ENCODE peak calls at places on chromosomes 5 and 9, in six cellular contexts. One of them, this sample, is unnamed. For H3K4me1, the result is how much of the 10 kb centered on the place peaks cover.

GRCh38 chr9:120446681-120447080 is 133.3 kb downstream of the CDK5RAP2 start:
- DNase-seq in fibroblast of lung: no peak
- DNase-seq in thoracic aorta: no peak
- DNase-seq in CD8-positive, alpha-beta T cell: no peak
- DNase-seq in upper lobe of right lung: no peak
- DNase-seq in heart left ventricle: no peak
- DNase-seq in this sample: no peak

GRCh38 chr5:119267958-119268386 is 87.8 kb upstream of the TNFAIP8 start:
- DNase-seq in upper lobe of right lung: peak
- DNase-seq in heart left ventricle: peak
- DNase-seq in fibroblast of lung: peak
- DNase-seq in CD8-positive, alpha-beta T cell: peak
- DNase-seq in thoracic aorta: peak
- DNase-seq in this sample: peak

GRCh38 chr5:114658179-114658578 is 296.3 kb downstream of the KCNN2 start:
- DNase-seq in fibroblast of lung: no peak
- DNase-seq in heart left ventricle: no peak
- DNase-seq in thoracic aorta: no peak
- DNase-seq in CD8-positive, alpha-beta T cell: no peak
- DNase-seq in upper lobe of right lung: no peak
- DNase-seq in this sample: no peak

GRCh38 chr5:131863700-131864099 is 66.9 kb upstream of the FNIP1 start:
- DNase-seq in thoracic aorta: no peak
- DNase-seq in heart left ventricle: no peak
- DNase-seq in CD8-positive, alpha-beta T cell: no peak
- DNase-seq in upper lobe of right lung: no peak
- DNase-seq in fibroblast of lung: no peak
- DNase-seq in this sample: no peak

GRCh38 chr5:149452665-149453617 is 73.8 kb upstream of the IL17B start:
- DNase-seq in thoracic aorta: peak
- DNase-seq in CD8-positive, alpha-beta T cell: no peak
- DNase-seq in heart left ventricle: peak
- DNase-seq in upper lobe of right lung: no peak
- DNase-seq in fibroblast of lung: peak
- DNase-seq in this sample: peak

GRCh38 chr5:61477788-61478187 is 145.7 kb downstream of the ZSWIM6 start:
- DNase-seq in thoracic aorta: no peak
- DNase-seq in heart left ventricle: no peak
- DNase-seq in CD8-positive, alpha-beta T cell: no peak
- DNase-seq in upper lobe of right lung: no peak
- DNase-seq in fibroblast of lung: no peak
- DNase-seq in this sample: no peak

GRCh38 chr9:109349431-109349846 is 28.6 kb upstream of the EPB41L4B start:
- DNase-seq in upper lobe of right lung: no peak
- DNase-seq in fibroblast of lung: peak
- DNase-seq in CD8-positive, alpha-beta T cell: no peak
- DNase-seq in heart left ventricle: no peak
- DNase-seq in thoracic aorta: no peak
- DNase-seq in this sample: no peak

GRCh38 chr5:80181618-80182211 is 74.1 kb downstream of the SERINC5 start:
- DNase-seq in upper lobe of right lung: peak
- DNase-seq in CD8-positive, alpha-beta T cell: peak
- DNase-seq in fibroblast of lung: no peak
- DNase-seq in heart left ventricle: no peak
- DNase-seq in thoracic aorta: no peak
- DNase-seq in this sample: no peak

GRCh38 chr9:135078361-135078821 is 9.1 kb upstream of the OLFM1 start:
- DNase-seq in CD8-positive, alpha-beta T cell: no peak
- DNase-seq in fibroblast of lung: no peak
- DNase-seq in heart left ventricle: no peak
- DNase-seq in upper lobe of right lung: no peak
- DNase-seq in thoracic aorta: no peak
- DNase-seq in this sample: peak

GRCh38 chr5:72465068-72465467 is 42.1 kb downstream of the ZNF366 start:
- DNase-seq in CD8-positive, alpha-beta T cell: no peak
- DNase-seq in thoracic aorta: no peak
- DNase-seq in fibroblast of lung: no peak
- DNase-seq in heart left ventricle: no peak
- DNase-seq in upper lobe of right lung: no peak
- DNase-seq in this sample: no peak

GRCh38 chr9:115349542-115349941 is 231.6 kb upstream of the TNC start:
- DNase-seq in thoracic aorta: no peak
- DNase-seq in CD8-positive, alpha-beta T cell: no peak
- DNase-seq in heart left ventricle: no peak
- DNase-seq in upper lobe of right lung: no peak
- DNase-seq in fibroblast of lung: peak
- DNase-seq in this sample: no peak

GRCh38 chr5:174751154-174751990 is 27.0 kb downstream of the MSX2 start:
- DNase-seq in fibroblast of lung: no peak
- DNase-seq in CD8-positive, alpha-beta T cell: no peak
- DNase-seq in thoracic aorta: no peak
- DNase-seq in upper lobe of right lung: no peak
- DNase-seq in heart left ventricle: no peak
- DNase-seq in this sample: no peak

GRCh38 chr9:28866951-28867350 is 1293.7 kb upstream of the C9orf72 start:
- DNase-seq in fibroblast of lung: no peak
- DNase-seq in CD8-positive, alpha-beta T cell: no peak
- DNase-seq in upper lobe of right lung: no peak
- DNase-seq in heart left ventricle: no peak
- DNase-seq in thoracic aorta: no peak
- DNase-seq in this sample: no peak

GRCh38 chr5:104139840-104140239 is 577.3 kb upstream of the NUDT12 start:
- DNase-seq in upper lobe of right lung: no peak
- DNase-seq in thoracic aorta: no peak
- DNase-seq in heart left ventricle: no peak
- DNase-seq in fibroblast of lung: no peak
- DNase-seq in CD8-positive, alpha-beta T cell: no peak
- DNase-seq in this sample: no peak
- TF ChIP-seq CTCF in upper lobe of right lung: no peak
- TF ChIP-seq CTCF in thoracic aorta: no peak
- TF ChIP-seq CTCF in heart left ventricle: no peak
- TF ChIP-seq CTCF in fibroblast of lung: no peak
- TF ChIP-seq CTCF in CD8-positive, alpha-beta T cell: no peak
- TF ChIP-seq CTCF in this sample: no peak

GRCh38 chr9:131723632-131724031 is 16.2 kb downstream of the RAPGEF1 start:
- DNase-seq in thoracic aorta: no peak
- DNase-seq in CD8-positive, alpha-beta T cell: no peak
- DNase-seq in fibroblast of lung: no peak
- DNase-seq in heart left ventricle: no peak
- DNase-seq in upper lobe of right lung: no peak
- DNase-seq in this sample: no peak
- H3K4me1 ChIP-seq in thoracic aorta: under half
- H3K4me1 ChIP-seq in CD8-positive, alpha-beta T cell: half or more
- H3K4me1 ChIP-seq in fibroblast of lung: under half
- H3K4me1 ChIP-seq in heart left ventricle: half or more
- H3K4me1 ChIP-seq in upper lobe of right lung: under half
- H3K4me1 ChIP-seq in this sample: under half

GRCh38 chr9:93049491-93049890 is 9.0 kb upstream of the SUSD3 start:
- DNase-seq in thoracic aorta: no peak
- DNase-seq in fibroblast of lung: no peak
- DNase-seq in heart left ventricle: no peak
- DNase-seq in CD8-positive, alpha-beta T cell: no peak
- DNase-seq in upper lobe of right lung: no peak
- DNase-seq in this sample: peak

GRCh38 chr9:93052791-93053540 is 5.5 kb upstream of the SUSD3 start:
- DNase-seq in thoracic aorta: no peak
- DNase-seq in upper lobe of right lung: no peak
- DNase-seq in fibroblast of lung: no peak
- DNase-seq in heart left ventricle: no peak
- DNase-seq in CD8-positive, alpha-beta T cell: no peak
- DNase-seq in this sample: no peak

GRCh38 chr9:93053781-93054331 is 4.6 kb upstream of the SUSD3 start:
- DNase-seq in fibroblast of lung: no peak
- DNase-seq in CD8-positive, alpha-beta T cell: no peak
- DNase-seq in heart left ventricle: no peak
- DNase-seq in upper lobe of right lung: no peak
- DNase-seq in thoracic aorta: no peak
- DNase-seq in this sample: no peak

GRCh38 chr9:93043122-93043521 is 15.4 kb upstream of the SUSD3 start:
- DNase-seq in upper lobe of right lung: no peak
- DNase-seq in CD8-positive, alpha-beta T cell: no peak
- DNase-seq in thoracic aorta: no peak
- DNase-seq in fibroblast of lung: no peak
- DNase-seq in heart left ventricle: no peak
- DNase-seq in this sample: no peak

DNA sequence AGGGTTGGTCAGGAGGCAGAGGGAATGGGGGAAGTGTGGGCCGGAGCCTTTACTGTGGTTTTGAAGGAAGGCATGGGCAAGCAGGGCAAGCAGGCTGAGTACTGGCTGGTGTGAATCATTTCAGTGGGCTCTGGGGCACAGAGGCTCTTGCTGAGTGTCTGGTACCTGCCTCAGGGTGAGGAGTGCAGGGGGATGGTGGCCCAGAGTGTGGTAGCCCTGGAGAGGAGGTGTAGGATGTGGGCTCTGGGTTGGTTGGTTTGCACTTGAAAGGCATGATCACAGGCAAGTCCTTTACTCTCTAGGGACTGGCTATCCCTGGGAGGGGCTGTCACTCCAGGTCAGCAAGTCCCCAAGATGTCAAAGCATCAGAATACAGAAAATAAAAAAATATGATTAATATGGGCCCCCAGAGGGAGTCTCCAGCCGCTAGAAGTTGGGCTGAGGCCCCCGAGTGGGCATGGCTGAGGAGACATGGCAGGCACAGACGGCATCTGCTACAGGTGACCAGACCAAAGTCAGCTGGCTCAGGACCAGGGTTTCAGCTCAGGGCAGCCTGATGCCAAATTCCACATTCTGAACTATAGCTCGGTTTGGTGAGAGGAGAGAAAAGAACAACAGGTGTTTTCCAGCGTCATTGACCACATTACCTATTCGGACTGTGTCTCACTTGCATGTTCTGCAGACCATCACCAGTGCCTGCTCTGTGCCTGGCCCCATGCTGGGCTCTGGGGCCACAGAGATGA is 9.6 kb upstream of the SUSD3 start:
- DNase-seq in fibroblast of lung: no peak
- DNase-seq in upper lobe of right lung: no peak
- DNase-seq in CD8-positive, alpha-beta T cell: no peak
- DNase-seq in thoracic aorta: no peak
- DNase-seq in heart left ventricle: no peak
- DNase-seq in this sample: no peak
- H3K4me3 ChIP-seq in fibroblast of lung: no peak
- H3K4me3 ChIP-seq in upper lobe of right lung: no peak
- H3K4me3 ChIP-seq in CD8-positive, alpha-beta T cell: no peak
- H3K4me3 ChIP-seq in thoracic aorta: no peak
- H3K4me3 ChIP-seq in heart left ventricle: no peak
- H3K4me3 ChIP-seq in this sample: no peak

GRCh38 chr9:36488322-36488838 is 84.3 kb upstream of the MELK start:
- DNase-seq in upper lobe of right lung: no peak
- DNase-seq in fibroblast of lung: no peak
- DNase-seq in heart left ventricle: no peak
- DNase-seq in thoracic aorta: no peak
- DNase-seq in CD8-positive, alpha-beta T cell: no peak
- DNase-seq in this sample: no peak

GRCh38 chr9:36486933-36487481 is 85.7 kb upstream of the MELK start:
- DNase-seq in upper lobe of right lung: peak
- DNase-seq in heart left ventricle: peak
- DNase-seq in fibroblast of lung: no peak
- DNase-seq in thoracic aorta: peak
- DNase-seq in CD8-positive, alpha-beta T cell: peak
- DNase-seq in this sample: peak

GRCh38 chr9:36489453-36489852 is 83.2 kb upstream of the MELK start:
- DNase-seq in heart left ventricle: no peak
- DNase-seq in fibroblast of lung: no peak
- DNase-seq in thoracic aorta: no peak
- DNase-seq in CD8-positive, alpha-beta T cell: no peak
- DNase-seq in upper lobe of right lung: no peak
- DNase-seq in this sample: no peak

GRCh38 chr9:36486454-36486932 is 86.2 kb upstream of the MELK start:
- DNase-seq in heart left ventricle: peak
- DNase-seq in thoracic aorta: no peak
- DNase-seq in CD8-positive, alpha-beta T cell: peak
- DNase-seq in fibroblast of lung: no peak
- DNase-seq in upper lobe of right lung: no peak
- DNase-seq in this sample: peak

GRCh38 chr9:36487482-36488321 is 85.0 kb upstream of the MELK start:
- DNase-seq in upper lobe of right lung: peak
- DNase-seq in fibroblast of lung: peak
- DNase-seq in CD8-positive, alpha-beta T cell: peak
- DNase-seq in heart left ventricle: peak
- DNase-seq in thoracic aorta: peak
- DNase-seq in this sample: peak
- TF ChIP-seq CTCF in upper lobe of right lung: no peak
- TF ChIP-seq CTCF in fibroblast of lung: no peak
- TF ChIP-seq CTCF in CD8-positive, alpha-beta T cell: no peak
- TF ChIP-seq CTCF in heart left ventricle: no peak
- TF ChIP-seq CTCF in thoracic aorta: peak
- TF ChIP-seq CTCF in this sample: peak

GRCh38 chr9:78304357-78304756 is 7.4 kb downstream of the PSAT1 start:
- DNase-seq in fibroblast of lung: no peak
- DNase-seq in upper lobe of right lung: no peak
- DNase-seq in thoracic aorta: no peak
- DNase-seq in CD8-positive, alpha-beta T cell: no peak
- DNase-seq in heart left ventricle: no peak
- DNase-seq in this sample: peak

GRCh38 chr9:78301466-78301865 is 4.5 kb downstream of the PSAT1 start:
- DNase-seq in fibroblast of lung: no peak
- DNase-seq in upper lobe of right lung: no peak
- DNase-seq in CD8-positive, alpha-beta T cell: no peak
- DNase-seq in thoracic aorta: no peak
- DNase-seq in heart left ventricle: no peak
- DNase-seq in this sample: no peak

GRCh38 chr9:78300209-78300608 is 3.3 kb downstream of the PSAT1 start:
- DNase-seq in CD8-positive, alpha-beta T cell: no peak
- DNase-seq in thoracic aorta: no peak
- DNase-seq in fibroblast of lung: no peak
- DNase-seq in heart left ventricle: no peak
- DNase-seq in upper lobe of right lung: no peak
- DNase-seq in this sample: no peak

GRCh38 chr9:78306222-78307076 is 9.5 kb downstream of the PSAT1 start:
- DNase-seq in upper lobe of right lung: no peak
- DNase-seq in fibroblast of lung: no peak
- DNase-seq in heart left ventricle: no peak
- DNase-seq in CD8-positive, alpha-beta T cell: no peak
- DNase-seq in thoracic aorta: no peak
- DNase-seq in this sample: no peak

GRCh38 chr9:78303377-78304062 is 6.6 kb downstream of the PSAT1 start:
- DNase-seq in heart left ventricle: no peak
- DNase-seq in thoracic aorta: no peak
- DNase-seq in fibroblast of lung: no peak
- DNase-seq in CD8-positive, alpha-beta T cell: no peak
- DNase-seq in upper lobe of right lung: no peak
- DNase-seq in this sample: peak
- H3K4me1 ChIP-seq in heart left ventricle: under half
- H3K4me1 ChIP-seq in thoracic aorta: under half
- H3K4me1 ChIP-seq in fibroblast of lung: under half
- H3K4me1 ChIP-seq in CD8-positive, alpha-beta T cell: under half
- H3K4me1 ChIP-seq in upper lobe of right lung: under half
- H3K4me1 ChIP-seq in this sample: under half

This sample was measured in tibial artery.